ENCODE peak calls at places on chromosomes 2 and 18, in eight cellular contexts. X is lower lobe of right lung; S is body of pancreas; B is effector memory CD4-positive, alpha-beta T cell; C is suprapubic skin; Q is neural progenitor cell; L is Peyer's patch; M is GM23248. K is an unnamed sample.

GRCh38 chr2:240895656-240896388 is at the start of gene MAB21L4:
- DNase-seq in X (no peak), S (no peak), B (no peak), C (no peak), Q (no peak), L (no peak), M (no peak), K (no peak)

GRCh38 chr2:135829420-135829983 is 7.5 kb downstream of the LCT start:
- DNase-seq in X (no peak), S (no peak), B (no peak), C (no peak), Q (no peak), L (no peak), M (no peak), K (no peak)

GRCh38 chr2:181203412-181203811 is 223.0 kb downstream of the UBE2E3 start:
- DNase-seq in X (no peak), S (no peak), B (no peak), C (no peak), Q (no peak), L (no peak), M (peak; percentile 85), K (no peak)

GRCh38 chr2:207601774-207602173 is 23.4 kb downstream of the METTL21A start:
- DNase-seq in X (no peak), S (no peak), B (no peak), C (no peak), Q (no peak), L (no peak), M (no peak), K (no peak)

GRCh38 chr2:180222642-180223041 is 215.5 kb upstream of the CWC22 start:
- DNase-seq in X (no peak), S (no peak), B (no peak), C (no peak), Q (no peak), L (no peak), M (peak; percentile 98), K (no peak)

GRCh38 chr2:147468349-147468748 is 376.5 kb upstream of the ACVR2A start:
- DNase-seq in X (no peak), S (no peak), B (no peak), C (no peak), Q (no peak), L (no peak), M (no peak), K (no peak)

GRCh38 chr18:62399781-62400308 is 74.7 kb downstream of the TNFRSF11A start:
- DNase-seq in X (no peak), S (no peak), B (no peak), C (no peak), Q (peak; percentile 57), L (no peak), M (peak; percentile 12), K (no peak)

GRCh38 chr18:5627756-5628511 is 84.1 kb upstream of the EPB41L3 start:
- DNase-seq in X (no peak), S (no peak), B (no peak), C (no peak), Q (no peak), L (no peak), M (no peak), K (no peak)

GRCh38 chr18:25345432-25345831 is 6.5 kb downstream of the ZNF521 start:
- DNase-seq in X (no peak), S (no peak), B (no peak), C (no peak), Q (no peak), L (no peak), M (peak; percentile 38), K (no peak)

GRCh38 chr2:160697817-160698216 is 204.2 kb upstream of the RBMS1 start:
- DNase-seq in X (no peak), S (no peak), B (no peak), C (no peak), Q (no peak), L (no peak), M (no peak), K (no peak)

GRCh38 chr18:75216926-75217303 is 6.3 kb downstream of the TSHZ1 start:
- DNase-seq in X (no peak), S (no peak), B (no peak), C (no peak), Q (no peak), L (no peak), M (no peak), K (no peak)

GRCh38 chr2:203685081-203685621 is 21.3 kb upstream of the CD28 start:
- DNase-seq in X (no peak), S (no peak), B (no peak), C (no peak), Q (no peak), L (no peak), M (peak; percentile 94), K (no peak)

GRCh38 chr2:20179179-20179754 is 45.7 kb downstream of the SDC1 start:
- DNase-seq in X (no peak), S (peak; percentile 10), B (no peak), C (no peak), Q (no peak), L (no peak), M (no peak), K (no peak)

GRCh38 chr2:241859436-241860183 is 916 bp upstream of the PDCD1 start:
- DNase-seq in X (peak; percentile 47), S (peak; percentile 22), B (no peak), C (peak; percentile 82), Q (no peak), L (peak; percentile 62), M (peak; percentile 84), K (no peak)

GRCh38 chr2:165572155-165572554 is 102.7 kb downstream of the CSRNP3 start:
- DNase-seq in X (no peak), S (no peak), B (no peak), C (no peak), Q (peak; percentile 29), L (no peak), M (no peak), K (no peak)

GRCh38 chr2:113224647-113225046 is 50.9 kb downstream of the PSD4 start:
- DNase-seq in X (no peak), S (no peak), B (no peak), C (no peak), Q (no peak), L (no peak), M (no peak), K (no peak)
- H3K4me1 ChIP-seq in X (peaks cover 8% of the 10 kb centered on the region), S (peaks cover 18% of the 10 kb centered on the region), B (no peaks in the 10 kb centered on the region), C (peaks cover 8% of the 10 kb centered on the region), Q (peaks cover 18% of the 10 kb centered on the region), L (no peaks in the 10 kb centered on the region), M (no peaks in the 10 kb centered on the region), K (peaks cover 9% of the 10 kb centered on the region)

DNA sequence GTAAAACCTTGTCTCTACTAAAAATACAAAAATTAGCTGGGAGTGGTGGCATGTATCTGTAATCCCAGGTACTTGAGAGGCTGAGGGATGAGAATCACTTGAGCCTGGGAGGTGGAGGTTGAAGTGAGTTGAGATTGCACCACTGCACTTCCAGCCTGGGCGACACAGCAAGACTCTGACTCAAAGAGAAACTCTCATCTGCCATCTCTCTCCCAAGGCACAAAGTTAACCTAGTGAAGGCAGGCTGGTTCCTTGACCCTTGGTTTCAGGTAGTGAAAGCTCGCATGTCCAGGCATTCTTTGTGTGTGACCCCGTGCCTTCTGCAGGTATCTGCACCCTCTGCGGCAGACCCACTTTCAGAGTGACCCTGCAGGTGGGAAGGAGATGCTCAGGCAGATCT is 100.0 kb downstream of the WDSUB1 start:
- DNase-seq in X (no peak), S (no peak), B (no peak), C (no peak), Q (no peak), L (no peak), M (no peak), K (no peak)
- H3K4me1 ChIP-seq in X (peaks cover 12% of the 10 kb centered on the region), S (no peaks in the 10 kb centered on the region), B (no peaks in the 10 kb centered on the region), C (peaks cover 5% of the 10 kb centered on the region), Q (no peaks in the 10 kb centered on the region), L (no peaks in the 10 kb centered on the region), M (peaks cover 4% of the 10 kb centered on the region), K (peaks cover 10% of the 10 kb centered on the region)

DNA sequence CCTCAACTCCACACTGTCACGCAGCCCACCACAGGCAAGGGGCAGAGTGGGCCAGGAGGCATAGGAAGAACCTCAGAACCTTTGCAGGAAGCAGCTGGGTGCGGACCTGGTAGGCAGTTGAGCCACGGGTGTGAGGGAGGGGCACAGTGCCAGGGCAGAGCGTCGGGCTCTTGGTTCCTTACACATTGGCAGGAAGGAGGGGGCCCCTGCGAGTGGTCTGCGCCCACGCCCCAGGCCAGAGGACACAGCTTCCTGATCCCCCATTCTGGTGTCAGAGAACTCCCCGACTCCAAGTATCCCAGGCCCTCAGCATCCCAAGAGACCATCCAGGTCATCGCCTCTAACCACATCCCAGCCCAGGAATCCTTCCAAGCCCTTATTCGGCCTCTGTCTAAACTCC is 61.5 kb downstream of the TNS1 start:
- DNase-seq in X (no peak), S (no peak), B (no peak), C (no peak), Q (no peak), L (no peak), M (no peak), K (no peak)
- H3K4me1 ChIP-seq in X (peaks cover 73% of the 10 kb centered on the region), S (peaks cover 92% of the 10 kb centered on the region), B (no peaks in the 10 kb centered on the region), C (peaks cover 68% of the 10 kb centered on the region), Q (peaks cover 6% of the 10 kb centered on the region), L (no peaks in the 10 kb centered on the region), M (peaks cover 61% of the 10 kb centered on the region), K (peaks cover 37% of the 10 kb centered on the region)

GRCh38 chr2:236171213-236172201 is 3.3 kb upstream of the GBX2 start:
- DNase-seq in X (no peak), S (no peak), B (no peak), C (no peak), Q (peak; percentile 60), L (no peak), M (no peak), K (no peak)

GRCh38 chr2:236173734-236174607 is 5.8 kb upstream of the GBX2 start:
- DNase-seq in X (no peak), S (no peak), B (no peak), C (no peak), Q (peak; percentile 9), L (no peak), M (no peak), K (no peak)

GRCh38 chr2:236174608-236175001 is 6.4 kb upstream of the GBX2 start:
- DNase-seq in X (no peak), S (no peak), B (no peak), C (no peak), Q (peak; percentile 8), L (no peak), M (no peak), K (no peak)

GRCh38 chr2:236172238-236172865 is 4.2 kb upstream of the GBX2 start:
- DNase-seq in X (no peak), S (no peak), B (no peak), C (no peak), Q (peak; percentile 51), L (no peak), M (no peak), K (no peak)

DNA sequence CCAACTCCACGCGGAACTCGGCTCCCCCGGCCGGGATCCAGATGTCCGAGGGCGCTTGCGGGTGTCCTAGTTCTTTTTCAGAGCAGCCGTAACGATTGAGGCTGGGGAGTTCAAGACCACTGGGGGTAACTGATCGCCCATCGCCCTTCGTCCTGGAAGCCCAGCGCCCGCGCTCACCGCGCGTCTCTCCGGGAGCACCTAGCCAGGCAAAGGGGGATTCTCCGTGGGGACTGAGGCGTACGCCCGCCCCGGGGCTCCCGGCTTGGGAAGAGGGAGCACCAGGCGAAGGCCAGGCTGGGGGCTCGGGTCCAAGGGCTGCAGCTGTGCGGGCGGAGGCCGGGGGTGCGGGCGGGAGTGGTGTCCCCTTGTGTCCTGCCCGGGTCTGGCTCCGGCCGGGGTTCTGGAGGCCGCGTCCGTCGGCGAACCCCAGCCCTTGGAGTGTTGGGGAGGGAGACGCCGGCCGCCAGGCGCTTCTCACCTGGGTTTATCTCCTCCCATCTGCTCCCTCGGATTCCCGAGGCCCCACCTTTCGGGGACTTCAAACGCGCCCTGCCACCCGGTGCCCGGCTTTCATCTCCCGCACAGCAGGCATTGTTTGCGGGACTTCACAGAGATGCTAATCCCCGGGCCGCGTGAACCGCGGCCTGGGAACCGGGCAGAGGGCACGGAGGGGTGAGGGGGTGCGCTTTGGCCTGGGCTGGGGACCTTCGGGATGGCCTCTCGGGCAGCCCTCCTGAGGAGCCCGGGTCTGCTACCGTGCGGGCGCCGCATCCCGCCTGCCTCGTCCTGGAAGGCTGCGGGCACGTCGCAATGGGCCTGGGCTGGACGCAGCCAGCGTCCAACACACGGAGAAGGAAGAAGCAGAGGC is 4.9 kb upstream of the GBX2 start:
- DNase-seq in X (no peak), S (no peak), B (no peak), C (no peak), Q (peak; percentile 59), L (no peak), M (no peak), K (no peak)
- H3K4me1 ChIP-seq in X (peaks cover 15% of the 10 kb centered on the region), S (peaks cover 31% of the 10 kb centered on the region), B (no peaks in the 10 kb centered on the region), C (peaks cover 56% of the 10 kb centered on the region), Q (peaks cover 33% of the 10 kb centered on the region), L (no peaks in the 10 kb centered on the region), M (peaks cover 7% of the 10 kb centered on the region), K (peaks cover 31% of the 10 kb centered on the region)